ENCODE peak calls at places on chromosomes 13 and 19, in eight cellular contexts. A is AG09309; H is activated CD8-positive, alpha-beta T cell treated with anti-CD3 and anti-CD28 coated beads for 36 hours; F is progenitor cell of endocrine pancreas; Z is immature natural killer cell; C is endothelial cell; P is colonic mucosa; N is stimulated activated CD8-positive, alpha-beta memory T cell treated with anti-CD3 and anti-CD28 coated beads, Interleukin-12 subunit alpha, Interleukin-12 subunit beta, amount 100 ng/mL, for 4 hours. W is an unnamed sample.

GRCh38 chr19:13622727-13623126 is 116.4 kb upstream of the CACNA1A start:
- DNase-seq in A (no peak), H (no peak), F (no peak), Z (no peak), C (no peak), P (no peak), N (no peak), W (no peak)

GRCh38 chr13:30551194-30551593 is 66.5 kb upstream of the USPL1 start:
- DNase-seq in A (peak), H (no peak), F (no peak), Z (peak), C (peak), P (no peak), N (no peak), W (no peak)

GRCh38 chr19:8361921-8362793 is 1.8 kb upstream of the ANGPTL4 start:
- DNase-seq in A (peak), H (peak), F (no peak), Z (no peak), C (no peak), P (peak), N (no peak), W (peak)

GRCh38 chr19:41944336-41944735 is 14.8 kb downstream of the RABAC1 start:
- DNase-seq in A (no peak), H (peak), F (no peak), Z (peak), C (no peak), P (no peak), N (no peak), W (no peak)

GRCh38 chr19:6856749-6857372 is 30.5 kb upstream of the ADGRE1 start:
- DNase-seq in A (no peak), H (no peak), F (no peak), Z (no peak), C (no peak), P (no peak), N (no peak), W (no peak)

GRCh38 chr13:51760592-51760991 is 43.4 kb downstream of the DHRS12 start:
- DNase-seq in A (no peak), H (no peak), F (no peak), Z (no peak), C (no peak), P (no peak), N (no peak), W (no peak)

GRCh38 chr13:109479991-109480696 is 306.2 kb downstream of the IRS2 start:
- DNase-seq in A (no peak), H (no peak), F (no peak), Z (no peak), C (no peak), P (no peak), N (no peak), W (no peak)

GRCh38 chr19:6357174-6357573 is 4.2 kb upstream of the CLPP start:
- DNase-seq in A (no peak), H (no peak), F (no peak), Z (no peak), C (no peak), P (no peak), N (no peak), W (no peak)

GRCh38 chr13:25752957-25753540 is 298.8 kb downstream of the SHISA2 start:
- DNase-seq in A (no peak), H (peak), F (no peak), Z (peak), C (no peak), P (peak), N (no peak), W (peak)